ENCODE peak calls at places on chromosomes 3 and 15, in four cellular contexts. One of them, this sample, is unnamed.

GRCh38 chr3:150252462-150252861 is 155.6 kb upstream of the TSC22D2 start:
- DNase-seq in HTR-8/SVneo: no peak
- DNase-seq in NCI-H460: no peak
- DNase-seq in HCEC 1CT: peak
- DNase-seq in this sample: peak

GRCh38 chr3:102123590-102124190 is 274.4 kb downstream of the NFKBIZ start:
- DNase-seq in HTR-8/SVneo: no peak
- DNase-seq in NCI-H460: no peak
- DNase-seq in HCEC 1CT: no peak
- DNase-seq in this sample: no peak

GRCh38 chr3:17301271-17301670 is 416.5 kb downstream of the PLCL2 start:
- DNase-seq in HTR-8/SVneo: no peak
- DNase-seq in NCI-H460: no peak
- DNase-seq in HCEC 1CT: no peak
- DNase-seq in this sample: no peak

GRCh38 chr15:66027268-66027806 is 158.0 kb downstream of the RAB11A start:
- DNase-seq in HTR-8/SVneo: no peak
- DNase-seq in NCI-H460: no peak
- DNase-seq in HCEC 1CT: no peak
- DNase-seq in this sample: no peak

GRCh38 chr15:80512729-80513670 is 108.8 kb downstream of the ARNT2 start:
- DNase-seq in HTR-8/SVneo: peak
- DNase-seq in NCI-H460: no peak
- DNase-seq in HCEC 1CT: peak
- DNase-seq in this sample: peak

GRCh38 chr3:32175607-32176197 is 62.8 kb upstream of the CMTM8 start:
- DNase-seq in HTR-8/SVneo: peak
- DNase-seq in NCI-H460: peak
- DNase-seq in HCEC 1CT: peak
- DNase-seq in this sample: peak

GRCh38 chr3:127170794-127171193 is 22.1 kb upstream of the PRR23E start:
- DNase-seq in HTR-8/SVneo: peak
- DNase-seq in NCI-H460: no peak
- DNase-seq in HCEC 1CT: peak
- DNase-seq in this sample: no peak

GRCh38 chr3:41064070-41064469 is 135.2 kb upstream of the CTNNB1 start:
- DNase-seq in HTR-8/SVneo: no peak
- DNase-seq in NCI-H460: no peak
- DNase-seq in HCEC 1CT: no peak
- DNase-seq in this sample: no peak

GRCh38 chr3:98404010-98404409 is 13.5 kb downstream of the OR5K3 start:
- DNase-seq in HTR-8/SVneo: no peak
- DNase-seq in NCI-H460: no peak
- DNase-seq in HCEC 1CT: no peak
- DNase-seq in this sample: no peak

GRCh38 chr15:85168642-85169173 is 187.1 kb downstream of the PDE8A start:
- DNase-seq in HTR-8/SVneo: peak
- DNase-seq in NCI-H460: no peak
- DNase-seq in HCEC 1CT: no peak
- DNase-seq in this sample: no peak

GRCh38 chr3:49668861-49669260 is 5.3 kb upstream of the APEH start:
- DNase-seq in HTR-8/SVneo: no peak
- DNase-seq in NCI-H460: no peak
- DNase-seq in HCEC 1CT: no peak
- DNase-seq in this sample: peak

GRCh38 chr15:71329509-71330260 is 214.4 kb downstream of the THSD4 start:
- DNase-seq in HTR-8/SVneo: peak
- DNase-seq in NCI-H460: no peak
- DNase-seq in HCEC 1CT: peak
- DNase-seq in this sample: peak

GRCh38 chr15:49646891-49647290 is 26.0 kb downstream of the DTWD1 start:
- DNase-seq in HTR-8/SVneo: no peak
- DNase-seq in NCI-H460: no peak
- DNase-seq in HCEC 1CT: no peak
- DNase-seq in this sample: no peak

GRCh38 chr3:16897254-16897926 is 12.6 kb downstream of the PLCL2 start:
- DNase-seq in HTR-8/SVneo: peak
- DNase-seq in NCI-H460: no peak
- DNase-seq in HCEC 1CT: peak
- DNase-seq in this sample: no peak

GRCh38 chr15:68650901-68651709 is 72.3 kb downstream of the CORO2B start:
- DNase-seq in HTR-8/SVneo: no peak
- DNase-seq in NCI-H460: peak
- DNase-seq in HCEC 1CT: no peak
- DNase-seq in this sample: no peak

GRCh38 chr3:70930066-70930465 is 617.6 kb upstream of the MDFIC2 start:
- DNase-seq in HTR-8/SVneo: no peak
- DNase-seq in NCI-H460: no peak
- DNase-seq in HCEC 1CT: no peak
- DNase-seq in this sample: no peak

This sample was measured in Caki2.